ENCODE peak calls at places on chromosomes 7 and 10, in eight cellular contexts. F, E, M, S, Q, B, Z and C are unnamed samples.

GRCh38 chr10:116848032-116848911 is 1.0 kb upstream of the ENO4 start:
- DNase-seq in F (no peak), E (no peak), M (no peak), S (no peak), Q (no peak), B (no peak), Z (no peak), C (no peak)

GRCh38 chr10:113221756-113222168 is 271.7 kb downstream of the TCF7L2 start:
- DNase-seq in F (no peak), E (no peak), M (peak), S (no peak), Q (no peak), B (no peak), Z (peak), C (peak)

GRCh38 chr7:102728-103127 is 89.6 kb upstream of the FAM20C start:
- DNase-seq in F (no peak), E (no peak), M (no peak), S (no peak), Q (no peak), B (no peak), Z (no peak), C (no peak)

GRCh38 chr7:116511552-116512523 is 12.3 kb downstream of the CAV2 start:
- DNase-seq in F (no peak), E (no peak), M (peak), S (no peak), Q (peak), B (peak), Z (no peak), C (no peak)

GRCh38 chr10:84200537-84201243 is 6.4 kb downstream of the CDHR1 start:
- DNase-seq in F (no peak), E (no peak), M (no peak), S (no peak), Q (no peak), B (no peak), Z (no peak), C (no peak)

GRCh38 chr10:78181381-78182055 is 147.9 kb downstream of the RPS24 start:
- DNase-seq in F (no peak), E (no peak), M (no peak), S (no peak), Q (no peak), B (no peak), Z (no peak), C (no peak)

GRCh38 chr7:129069021-129069420 is 14.1 kb upstream of the TNPO3 start:
- DNase-seq in F (no peak), E (no peak), M (peak), S (no peak), Q (no peak), B (no peak), Z (no peak), C (no peak)

GRCh38 chr7:83976302-83976701 is 218.3 kb downstream of the SEMA3A start:
- DNase-seq in F (no peak), E (no peak), M (peak), S (no peak), Q (peak), B (peak), Z (peak), C (peak)

GRCh38 chr7:20449146-20449648 is 118.5 kb downstream of the ITGB8 start:
- DNase-seq in F (no peak), E (no peak), M (no peak), S (no peak), Q (peak), B (no peak), Z (no peak), C (no peak)

GRCh38 chr7:111138196-111138569 is 47.3 kb downstream of the LRRN3 start:
- DNase-seq in F (peak), E (no peak), M (peak), S (peak), Q (peak), B (no peak), Z (peak), C (no peak)

GRCh38 chr7:37901890-37902524 is 14.6 kb downstream of the SFRP4 start:
- DNase-seq in F (no peak), E (no peak), M (no peak), S (no peak), Q (peak), B (peak), Z (peak), C (no peak)

GRCh38 chr7:32506266-32507054 is 11.2 kb downstream of the AVL9 start:
- DNase-seq in F (no peak), E (no peak), M (no peak), S (no peak), Q (peak), B (peak), Z (no peak), C (no peak)

GRCh38 chr7:140506788-140507464 is 27.6 kb upstream of the MKRN1 start:
- DNase-seq in F (no peak), E (no peak), M (no peak), S (no peak), Q (peak), B (no peak), Z (peak), C (no peak)

GRCh38 chr7:7118822-7119221 is 63.5 kb upstream of the C1GALT1 start:
- DNase-seq in F (no peak), E (no peak), M (no peak), S (no peak), Q (no peak), B (peak), Z (no peak), C (no peak)

GRCh38 chr10:129332476-129332875 is 134.6 kb upstream of the MGMT start:
- DNase-seq in F (no peak), E (peak), M (peak), S (no peak), Q (peak), B (no peak), Z (peak), C (peak)

GRCh38 chr10:44628921-44629320 is 244.0 kb upstream of the CXCL12 start:
- DNase-seq in F (no peak), E (no peak), M (no peak), S (no peak), Q (peak), B (no peak), Z (peak), C (no peak)

GRCh38 chr10:29039659-29040309 is 249.1 kb upstream of the LYZL1 start:
- DNase-seq in F (no peak), E (no peak), M (no peak), S (no peak), Q (peak), B (no peak), Z (peak), C (no peak)